ENCODE peak calls at places on chromosomes 13 and 19, in five cellular contexts. One of them, this sample, is unnamed.
A peak's percentile ranks its signal among the peaks of the same experiment; 100 is the strongest.

GRCh38 chr13:29362849-29363604 is 232.5 kb downstream of the SLC7A1 start:
- DNase-seq in activated T-helper 2 cell treated with anti-CD3 and anti-CD28 coated beads, Interferon-gamma antibody, Interleukin-2, Interleukin-4, amounts not matched to agents 10 μg/mL and 5 μg/mL and 100 μg/mL, durations not matched to agents 14 hours and 24 hours and 36 hours: peak; percentile 10
- DNase-seq in cardiac muscle cell: peak; percentile 58
- DNase-seq in anterior cingulate cortex: peak; percentile 11
- DNase-seq in PC-3: peak; percentile 69
- DNase-seq in this sample: no peak

GRCh38 chr13:41691276-41691675 is 233.9 kb downstream of the RGCC start:
- DNase-seq in activated T-helper 2 cell treated with anti-CD3 and anti-CD28 coated beads, Interferon-gamma antibody, Interleukin-2, Interleukin-4, amounts not matched to agents 10 μg/mL and 5 μg/mL and 100 μg/mL, durations not matched to agents 14 hours and 24 hours and 36 hours: no peak
- DNase-seq in cardiac muscle cell: peak; percentile 70
- DNase-seq in anterior cingulate cortex: no peak
- DNase-seq in PC-3: no peak
- DNase-seq in this sample: no peak

GRCh38 chr19:1856698-1857603 is 6.4 kb downstream of the KLF16 start:
- DNase-seq in activated T-helper 2 cell treated with anti-CD3 and anti-CD28 coated beads, Interferon-gamma antibody, Interleukin-2, Interleukin-4, amounts not matched to agents 10 μg/mL and 5 μg/mL and 100 μg/mL, durations not matched to agents 14 hours and 24 hours and 36 hours: peak; percentile 32
- DNase-seq in cardiac muscle cell: peak; percentile 85
- DNase-seq in anterior cingulate cortex: no peak
- DNase-seq in PC-3: peak; percentile 44
- DNase-seq in this sample: no peak

GRCh38 chr19:49106648-49107135 is 7.5 kb upstream of the LIN7B start:
- DNase-seq in activated T-helper 2 cell treated with anti-CD3 and anti-CD28 coated beads, Interferon-gamma antibody, Interleukin-2, Interleukin-4, amounts not matched to agents 10 μg/mL and 5 μg/mL and 100 μg/mL, durations not matched to agents 14 hours and 24 hours and 36 hours: peak; percentile 46
- DNase-seq in cardiac muscle cell: peak; percentile 54
- DNase-seq in anterior cingulate cortex: peak; percentile 11
- DNase-seq in PC-3: peak; percentile 57
- DNase-seq in this sample: no peak

GRCh38 chr13:28495586-28496564 is 947 bp upstream of the FLT1 start:
- DNase-seq in activated T-helper 2 cell treated with anti-CD3 and anti-CD28 coated beads, Interferon-gamma antibody, Interleukin-2, Interleukin-4, amounts not matched to agents 10 μg/mL and 5 μg/mL and 100 μg/mL, durations not matched to agents 14 hours and 24 hours and 36 hours: no peak
- DNase-seq in cardiac muscle cell: no peak
- DNase-seq in anterior cingulate cortex: no peak
- DNase-seq in PC-3: no peak
- DNase-seq in this sample: no peak

GRCh38 chr13:22311734-22312404 is 641.0 kb downstream of the FGF9 start:
- DNase-seq in activated T-helper 2 cell treated with anti-CD3 and anti-CD28 coated beads, Interferon-gamma antibody, Interleukin-2, Interleukin-4, amounts not matched to agents 10 μg/mL and 5 μg/mL and 100 μg/mL, durations not matched to agents 14 hours and 24 hours and 36 hours: no peak
- DNase-seq in cardiac muscle cell: no peak
- DNase-seq in anterior cingulate cortex: no peak
- DNase-seq in PC-3: no peak
- DNase-seq in this sample: no peak

GRCh38 chr19:28878862-28879566 is 333.9 kb downstream of the UQCRFS1 start:
- DNase-seq in activated T-helper 2 cell treated with anti-CD3 and anti-CD28 coated beads, Interferon-gamma antibody, Interleukin-2, Interleukin-4, amounts not matched to agents 10 μg/mL and 5 μg/mL and 100 μg/mL, durations not matched to agents 14 hours and 24 hours and 36 hours: peak; percentile 19
- DNase-seq in cardiac muscle cell: peak; percentile 83
- DNase-seq in anterior cingulate cortex: no peak
- DNase-seq in PC-3: peak; percentile 62
- DNase-seq in this sample: no peak

GRCh38 chr19:48292798-48293197 is 22.9 kb downstream of the ZNF114 start:
- DNase-seq in activated T-helper 2 cell treated with anti-CD3 and anti-CD28 coated beads, Interferon-gamma antibody, Interleukin-2, Interleukin-4, amounts not matched to agents 10 μg/mL and 5 μg/mL and 100 μg/mL, durations not matched to agents 14 hours and 24 hours and 36 hours: no peak
- DNase-seq in cardiac muscle cell: peak; percentile 83
- DNase-seq in anterior cingulate cortex: no peak
- DNase-seq in PC-3: peak; percentile 89
- DNase-seq in this sample: no peak

GRCh38 chr13:29969286-29969685 is 118.9 kb upstream of the UBL3 start:
- DNase-seq in activated T-helper 2 cell treated with anti-CD3 and anti-CD28 coated beads, Interferon-gamma antibody, Interleukin-2, Interleukin-4, amounts not matched to agents 10 μg/mL and 5 μg/mL and 100 μg/mL, durations not matched to agents 14 hours and 24 hours and 36 hours: no peak
- DNase-seq in cardiac muscle cell: peak; percentile 91
- DNase-seq in anterior cingulate cortex: no peak
- DNase-seq in PC-3: peak; percentile 74
- DNase-seq in this sample: no peak

GRCh38 chr19:35673121-35673804 is 6.9 kb downstream of the UPK1A start:
- DNase-seq in activated T-helper 2 cell treated with anti-CD3 and anti-CD28 coated beads, Interferon-gamma antibody, Interleukin-2, Interleukin-4, amounts not matched to agents 10 μg/mL and 5 μg/mL and 100 μg/mL, durations not matched to agents 14 hours and 24 hours and 36 hours: peak; percentile 43
- DNase-seq in cardiac muscle cell: peak; percentile 63
- DNase-seq in anterior cingulate cortex: no peak
- DNase-seq in PC-3: no peak
- DNase-seq in this sample: no peak

GRCh38 chr13:84571264-84571663 is 689.0 kb upstream of the SLITRK1 start:
- DNase-seq in activated T-helper 2 cell treated with anti-CD3 and anti-CD28 coated beads, Interferon-gamma antibody, Interleukin-2, Interleukin-4, amounts not matched to agents 10 μg/mL and 5 μg/mL and 100 μg/mL, durations not matched to agents 14 hours and 24 hours and 36 hours: no peak
- DNase-seq in cardiac muscle cell: no peak
- DNase-seq in anterior cingulate cortex: no peak
- DNase-seq in PC-3: no peak
- DNase-seq in this sample: no peak

GRCh38 chr19:8355631-8356402 is 8.1 kb upstream of the ANGPTL4 start:
- DNase-seq in activated T-helper 2 cell treated with anti-CD3 and anti-CD28 coated beads, Interferon-gamma antibody, Interleukin-2, Interleukin-4, amounts not matched to agents 10 μg/mL and 5 μg/mL and 100 μg/mL, durations not matched to agents 14 hours and 24 hours and 36 hours: no peak
- DNase-seq in cardiac muscle cell: peak; percentile 97
- DNase-seq in anterior cingulate cortex: no peak
- DNase-seq in PC-3: peak; percentile 97
- DNase-seq in this sample: no peak

GRCh38 chr19:45569619-45570421 is 14.8 kb downstream of the OPA3 start:
- DNase-seq in activated T-helper 2 cell treated with anti-CD3 and anti-CD28 coated beads, Interferon-gamma antibody, Interleukin-2, Interleukin-4, amounts not matched to agents 10 μg/mL and 5 μg/mL and 100 μg/mL, durations not matched to agents 14 hours and 24 hours and 36 hours: peak; percentile 44
- DNase-seq in cardiac muscle cell: peak; percentile 49
- DNase-seq in anterior cingulate cortex: no peak
- DNase-seq in PC-3: peak; percentile 56
- DNase-seq in this sample: no peak

GRCh38 chr19:33519416-33519815 is 2.2 kb downstream of the PEPD start:
- DNase-seq in activated T-helper 2 cell treated with anti-CD3 and anti-CD28 coated beads, Interferon-gamma antibody, Interleukin-2, Interleukin-4, amounts not matched to agents 10 μg/mL and 5 μg/mL and 100 μg/mL, durations not matched to agents 14 hours and 24 hours and 36 hours: no peak
- DNase-seq in cardiac muscle cell: no peak
- DNase-seq in anterior cingulate cortex: no peak
- DNase-seq in PC-3: no peak
- DNase-seq in this sample: no peak

GRCh38 chr19:54462713-54463530 is 656 bp downstream of the LENG9 start:
- DNase-seq in activated T-helper 2 cell treated with anti-CD3 and anti-CD28 coated beads, Interferon-gamma antibody, Interleukin-2, Interleukin-4, amounts not matched to agents 10 μg/mL and 5 μg/mL and 100 μg/mL, durations not matched to agents 14 hours and 24 hours and 36 hours: peak; percentile 69
- DNase-seq in cardiac muscle cell: peak; percentile 81
- DNase-seq in anterior cingulate cortex: no peak
- DNase-seq in PC-3: peak; percentile 63
- DNase-seq in this sample: no peak

GRCh38 chr13:43309301-43309700 is 285.9 kb downstream of the DNAJC15 start:
- DNase-seq in activated T-helper 2 cell treated with anti-CD3 and anti-CD28 coated beads, Interferon-gamma antibody, Interleukin-2, Interleukin-4, amounts not matched to agents 10 μg/mL and 5 μg/mL and 100 μg/mL, durations not matched to agents 14 hours and 24 hours and 36 hours: no peak
- DNase-seq in cardiac muscle cell: no peak
- DNase-seq in anterior cingulate cortex: no peak
- DNase-seq in PC-3: no peak
- DNase-seq in this sample: no peak

GRCh38 chr19:6501740-6502648 is at the start of gene TUBB4A:
- DNase-seq in activated T-helper 2 cell treated with anti-CD3 and anti-CD28 coated beads, Interferon-gamma antibody, Interleukin-2, Interleukin-4, amounts not matched to agents 10 μg/mL and 5 μg/mL and 100 μg/mL, durations not matched to agents 14 hours and 24 hours and 36 hours: peak; percentile 42
- DNase-seq in cardiac muscle cell: no peak
- DNase-seq in anterior cingulate cortex: peak; percentile 67
- DNase-seq in PC-3: peak; percentile 17
- DNase-seq in this sample: no peak

GRCh38 chr13:94706854-94707399 is 5.4 kb downstream of the SOX21 start:
- DNase-seq in activated T-helper 2 cell treated with anti-CD3 and anti-CD28 coated beads, Interferon-gamma antibody, Interleukin-2, Interleukin-4, amounts not matched to agents 10 μg/mL and 5 μg/mL and 100 μg/mL, durations not matched to agents 14 hours and 24 hours and 36 hours: no peak
- DNase-seq in cardiac muscle cell: no peak
- DNase-seq in anterior cingulate cortex: peak; percentile 44
- DNase-seq in PC-3: no peak
- DNase-seq in this sample: no peak

GRCh38 chr13:29917573-29918091 is 67.2 kb upstream of the UBL3 start:
- DNase-seq in activated T-helper 2 cell treated with anti-CD3 and anti-CD28 coated beads, Interferon-gamma antibody, Interleukin-2, Interleukin-4, amounts not matched to agents 10 μg/mL and 5 μg/mL and 100 μg/mL, durations not matched to agents 14 hours and 24 hours and 36 hours: no peak
- DNase-seq in cardiac muscle cell: no peak
- DNase-seq in anterior cingulate cortex: no peak
- DNase-seq in PC-3: no peak
- DNase-seq in this sample: no peak

GRCh38 chr13:48892311-48892710 is 83.4 kb upstream of the FNDC3A start:
- DNase-seq in activated T-helper 2 cell treated with anti-CD3 and anti-CD28 coated beads, Interferon-gamma antibody, Interleukin-2, Interleukin-4, amounts not matched to agents 10 μg/mL and 5 μg/mL and 100 μg/mL, durations not matched to agents 14 hours and 24 hours and 36 hours: no peak
- DNase-seq in cardiac muscle cell: peak; percentile 73
- DNase-seq in anterior cingulate cortex: no peak
- DNase-seq in PC-3: peak; percentile 86
- DNase-seq in this sample: no peak

GRCh38 chr19:30593358-30593757 is 221.2 kb downstream of the ZNF536 start:
- DNase-seq in activated T-helper 2 cell treated with anti-CD3 and anti-CD28 coated beads, Interferon-gamma antibody, Interleukin-2, Interleukin-4, amounts not matched to agents 10 μg/mL and 5 μg/mL and 100 μg/mL, durations not matched to agents 14 hours and 24 hours and 36 hours: no peak
- DNase-seq in cardiac muscle cell: no peak
- DNase-seq in anterior cingulate cortex: no peak
- DNase-seq in PC-3: no peak
- DNase-seq in this sample: no peak

GRCh38 chr13:93446256-93446655 is 219.6 kb downstream of the GPC6 start:
- DNase-seq in activated T-helper 2 cell treated with anti-CD3 and anti-CD28 coated beads, Interferon-gamma antibody, Interleukin-2, Interleukin-4, amounts not matched to agents 10 μg/mL and 5 μg/mL and 100 μg/mL, durations not matched to agents 14 hours and 24 hours and 36 hours: no peak
- DNase-seq in cardiac muscle cell: no peak
- DNase-seq in anterior cingulate cortex: no peak
- DNase-seq in PC-3: no peak
- DNase-seq in this sample: no peak

GRCh38 chr13:28741080-28741479 is 22.3 kb upstream of the SLC46A3 start:
- DNase-seq in activated T-helper 2 cell treated with anti-CD3 and anti-CD28 coated beads, Interferon-gamma antibody, Interleukin-2, Interleukin-4, amounts not matched to agents 10 μg/mL and 5 μg/mL and 100 μg/mL, durations not matched to agents 14 hours and 24 hours and 36 hours: no peak
- DNase-seq in cardiac muscle cell: no peak
- DNase-seq in anterior cingulate cortex: no peak
- DNase-seq in PC-3: no peak
- DNase-seq in this sample: no peak

GRCh38 chr19:57559008-57559403 is 657 bp downstream of the ZNF550 start:
- DNase-seq in activated T-helper 2 cell treated with anti-CD3 and anti-CD28 coated beads, Interferon-gamma antibody, Interleukin-2, Interleukin-4, amounts not matched to agents 10 μg/mL and 5 μg/mL and 100 μg/mL, durations not matched to agents 14 hours and 24 hours and 36 hours: no peak
- DNase-seq in cardiac muscle cell: peak; percentile 35
- DNase-seq in anterior cingulate cortex: no peak
- DNase-seq in PC-3: peak; percentile 30
- DNase-seq in this sample: no peak

GRCh38 chr13:99083976-99084375 is 106.1 kb upstream of the DOCK9 start:
- DNase-seq in activated T-helper 2 cell treated with anti-CD3 and anti-CD28 coated beads, Interferon-gamma antibody, Interleukin-2, Interleukin-4, amounts not matched to agents 10 μg/mL and 5 μg/mL and 100 μg/mL, durations not matched to agents 14 hours and 24 hours and 36 hours: no peak
- DNase-seq in cardiac muscle cell: no peak
- DNase-seq in anterior cingulate cortex: no peak
- DNase-seq in PC-3: no peak
- DNase-seq in this sample: no peak

GRCh38 chr19:5345895-5346386 is 5.3 kb upstream of the PTPRS start:
- DNase-seq in activated T-helper 2 cell treated with anti-CD3 and anti-CD28 coated beads, Interferon-gamma antibody, Interleukin-2, Interleukin-4, amounts not matched to agents 10 μg/mL and 5 μg/mL and 100 μg/mL, durations not matched to agents 14 hours and 24 hours and 36 hours: no peak
- DNase-seq in cardiac muscle cell: peak; percentile 85
- DNase-seq in anterior cingulate cortex: no peak
- DNase-seq in PC-3: peak; percentile 73
- DNase-seq in this sample: no peak

GRCh38 chr19:51980116-51980736 is 6.4 kb downstream of the ZNF350 start:
- DNase-seq in activated T-helper 2 cell treated with anti-CD3 and anti-CD28 coated beads, Interferon-gamma antibody, Interleukin-2, Interleukin-4, amounts not matched to agents 10 μg/mL and 5 μg/mL and 100 μg/mL, durations not matched to agents 14 hours and 24 hours and 36 hours: no peak
- DNase-seq in cardiac muscle cell: peak; percentile 26
- DNase-seq in anterior cingulate cortex: no peak
- DNase-seq in PC-3: no peak
- DNase-seq in this sample: no peak

GRCh38 chr19:6362024-6362344 is 653 bp downstream of the CLPP start:
- DNase-seq in activated T-helper 2 cell treated with anti-CD3 and anti-CD28 coated beads, Interferon-gamma antibody, Interleukin-2, Interleukin-4, amounts not matched to agents 10 μg/mL and 5 μg/mL and 100 μg/mL, durations not matched to agents 14 hours and 24 hours and 36 hours: no peak
- DNase-seq in cardiac muscle cell: peak; percentile 18
- DNase-seq in anterior cingulate cortex: no peak
- DNase-seq in PC-3: no peak
- DNase-seq in this sample: no peak

GRCh38 chr13:99028890-99029289 is 51.0 kb upstream of the DOCK9 start:
- DNase-seq in activated T-helper 2 cell treated with anti-CD3 and anti-CD28 coated beads, Interferon-gamma antibody, Interleukin-2, Interleukin-4, amounts not matched to agents 10 μg/mL and 5 μg/mL and 100 μg/mL, durations not matched to agents 14 hours and 24 hours and 36 hours: no peak
- DNase-seq in cardiac muscle cell: no peak
- DNase-seq in anterior cingulate cortex: no peak
- DNase-seq in PC-3: no peak
- DNase-seq in this sample: no peak

GRCh38 chr13:111387945-111388600 is 67.6 kb downstream of the TEX29 start:
- DNase-seq in activated T-helper 2 cell treated with anti-CD3 and anti-CD28 coated beads, Interferon-gamma antibody, Interleukin-2, Interleukin-4, amounts not matched to agents 10 μg/mL and 5 μg/mL and 100 μg/mL, durations not matched to agents 14 hours and 24 hours and 36 hours: no peak
- DNase-seq in cardiac muscle cell: no peak
- DNase-seq in anterior cingulate cortex: no peak
- DNase-seq in PC-3: no peak
- DNase-seq in this sample: no peak

GRCh38 chr19:18470153-18470552 is 32.2 kb upstream of the ISYNA1 start:
- DNase-seq in activated T-helper 2 cell treated with anti-CD3 and anti-CD28 coated beads, Interferon-gamma antibody, Interleukin-2, Interleukin-4, amounts not matched to agents 10 μg/mL and 5 μg/mL and 100 μg/mL, durations not matched to agents 14 hours and 24 hours and 36 hours: no peak
- DNase-seq in cardiac muscle cell: no peak
- DNase-seq in anterior cingulate cortex: no peak
- DNase-seq in PC-3: no peak
- DNase-seq in this sample: no peak

GRCh38 chr19:41261474-41262190 is 2.5 kb upstream of the HNRNPUL1 start:
- DNase-seq in activated T-helper 2 cell treated with anti-CD3 and anti-CD28 coated beads, Interferon-gamma antibody, Interleukin-2, Interleukin-4, amounts not matched to agents 10 μg/mL and 5 μg/mL and 100 μg/mL, durations not matched to agents 14 hours and 24 hours and 36 hours: no peak
- DNase-seq in cardiac muscle cell: no peak
- DNase-seq in anterior cingulate cortex: no peak
- DNase-seq in PC-3: no peak
- DNase-seq in this sample: no peak

GRCh38 chr19:45079063-45079910 is at the start of gene GEMIN7:
- DNase-seq in activated T-helper 2 cell treated with anti-CD3 and anti-CD28 coated beads, Interferon-gamma antibody, Interleukin-2, Interleukin-4, amounts not matched to agents 10 μg/mL and 5 μg/mL and 100 μg/mL, durations not matched to agents 14 hours and 24 hours and 36 hours: peak; percentile 75
- DNase-seq in cardiac muscle cell: peak; percentile 82
- DNase-seq in anterior cingulate cortex: peak; percentile 62
- DNase-seq in PC-3: peak; percentile 68
- DNase-seq in this sample: no peak

GRCh38 chr19:49205114-49205513 is 47.5 kb downstream of the TRPM4 start:
- DNase-seq in activated T-helper 2 cell treated with anti-CD3 and anti-CD28 coated beads, Interferon-gamma antibody, Interleukin-2, Interleukin-4, amounts not matched to agents 10 μg/mL and 5 μg/mL and 100 μg/mL, durations not matched to agents 14 hours and 24 hours and 36 hours: no peak
- DNase-seq in cardiac muscle cell: no peak
- DNase-seq in anterior cingulate cortex: no peak
- DNase-seq in PC-3: no peak
- DNase-seq in this sample: no peak

GRCh38 chr13:67880916-67881315 is 650.8 kb upstream of the PCDH9 start:
- DNase-seq in activated T-helper 2 cell treated with anti-CD3 and anti-CD28 coated beads, Interferon-gamma antibody, Interleukin-2, Interleukin-4, amounts not matched to agents 10 μg/mL and 5 μg/mL and 100 μg/mL, durations not matched to agents 14 hours and 24 hours and 36 hours: no peak
- DNase-seq in cardiac muscle cell: no peak
- DNase-seq in anterior cingulate cortex: no peak
- DNase-seq in PC-3: no peak
- DNase-seq in this sample: no peak

GRCh38 chr19:37995346-37995745 is 88.3 kb downstream of the SIPA1L3 start:
- DNase-seq in activated T-helper 2 cell treated with anti-CD3 and anti-CD28 coated beads, Interferon-gamma antibody, Interleukin-2, Interleukin-4, amounts not matched to agents 10 μg/mL and 5 μg/mL and 100 μg/mL, durations not matched to agents 14 hours and 24 hours and 36 hours: no peak
- DNase-seq in cardiac muscle cell: no peak
- DNase-seq in anterior cingulate cortex: no peak
- DNase-seq in PC-3: no peak
- DNase-seq in this sample: no peak

GRCh38 chr13:79434578-79434977 is 28.5 kb upstream of the RBM26 start:
- DNase-seq in activated T-helper 2 cell treated with anti-CD3 and anti-CD28 coated beads, Interferon-gamma antibody, Interleukin-2, Interleukin-4, amounts not matched to agents 10 μg/mL and 5 μg/mL and 100 μg/mL, durations not matched to agents 14 hours and 24 hours and 36 hours: no peak
- DNase-seq in cardiac muscle cell: peak; percentile 56
- DNase-seq in anterior cingulate cortex: no peak
- DNase-seq in PC-3: no peak
- DNase-seq in this sample: no peak

GRCh38 chr13:111043575-111043982 is 71.5 kb upstream of the ARHGEF7 start:
- DNase-seq in activated T-helper 2 cell treated with anti-CD3 and anti-CD28 coated beads, Interferon-gamma antibody, Interleukin-2, Interleukin-4, amounts not matched to agents 10 μg/mL and 5 μg/mL and 100 μg/mL, durations not matched to agents 14 hours and 24 hours and 36 hours: no peak
- DNase-seq in cardiac muscle cell: peak; percentile 62
- DNase-seq in anterior cingulate cortex: no peak
- DNase-seq in PC-3: peak; percentile 55
- DNase-seq in this sample: no peak

GRCh38 chr19:33277434-33277833 is 24.9 kb downstream of the CEBPA start:
- DNase-seq in activated T-helper 2 cell treated with anti-CD3 and anti-CD28 coated beads, Interferon-gamma antibody, Interleukin-2, Interleukin-4, amounts not matched to agents 10 μg/mL and 5 μg/mL and 100 μg/mL, durations not matched to agents 14 hours and 24 hours and 36 hours: no peak
- DNase-seq in cardiac muscle cell: no peak
- DNase-seq in anterior cingulate cortex: no peak
- DNase-seq in PC-3: no peak
- DNase-seq in this sample: no peak

This sample was measured in chondrocyte.